ENCODE peak calls at places on chromosome 22, in seven cellular contexts. B is upper lobe of left lung; T is mesothelial cell of epicardium; F is fibroblast of lung; C is CD4-positive, alpha-beta T cell; Q is mucosa of descending colon; O is dorsolateral prefrontal cortex. K is an unnamed sample.

GRCh38 chr22:18991138-18991432 is 55.0 kb upstream of the PRODH start:
- DNase-seq in B (no peak), T (no peak), F (no peak), C (no peak), Q (no peak), O (no peak), K (no peak)

GRCh38 chr22:30362632-30363281 is 6.0 kb downstream of the CCDC157 start:
- DNase-seq in B (no peak), T (no peak), F (no peak), C (no peak), Q (no peak), O (no peak), K (no peak)

GRCh38 chr22:42964994-42965699 is 49.8 kb downstream of the PACSIN2 start:
- DNase-seq in B (no peak), T (no peak), F (no peak), C (no peak), Q (no peak), O (no peak), K (no peak)

GRCh38 chr22:50304528-50305392 is 2.7 kb downstream of the PLXNB2 start:
- DNase-seq in B (peak; percentile 84), T (no peak), F (peak; percentile 62), C (no peak), Q (peak; percentile 80), O (no peak), K (no peak)

GRCh38 chr22:31615940-31616314 is 46.1 kb downstream of the PISD start:
- DNase-seq in B (no peak), T (no peak), F (no peak), C (no peak), Q (no peak), O (no peak), K (no peak)

GRCh38 chr22:25627271-25627848 is 62.9 kb downstream of the GRK3 start:
- DNase-seq in B (no peak), T (no peak), F (peak; percentile 78), C (no peak), Q (no peak), O (no peak), K (no peak)

GRCh38 chr22:47659467-47660302 is 897.2 kb downstream of the TBC1D22A start:
- DNase-seq in B (no peak), T (no peak), F (no peak), C (no peak), Q (no peak), O (no peak), K (no peak)

GRCh38 chr22:42608481-42609361 is 6.0 kb downstream of the POLDIP3 start:
- DNase-seq in B (no peak), T (no peak), F (peak; percentile 78), C (no peak), Q (no peak), O (peak; percentile 70), K (no peak)

GRCh38 chr22:37904572-37905533 is 1.2 kb upstream of the MICALL1 start:
- DNase-seq in B (no peak), T (no peak), F (peak; percentile 99), C (no peak), Q (peak; percentile 67), O (no peak), K (peak; percentile 22)

GRCh38 chr22:46993626-46994025 is 231.2 kb downstream of the TBC1D22A start:
- DNase-seq in B (peak; percentile 93), T (no peak), F (no peak), C (no peak), Q (no peak), O (no peak), K (no peak)

GRCh38 chr22:39300198-39300830 is 19.1 kb downstream of the RPL3 start:
- DNase-seq in B (peak; percentile 82), T (no peak), F (no peak), C (no peak), Q (no peak), O (no peak), K (no peak)

GRCh38 chr22:39666495-39666894 is 95.9 kb downstream of the CACNA1I start:
- DNase-seq in B (no peak), T (no peak), F (no peak), C (no peak), Q (no peak), O (no peak), K (no peak)

GRCh38 chr22:42364641-42365336 is 67.4 kb downstream of the NFAM1 start:
- DNase-seq in B (no peak), T (no peak), F (peak; percentile 47), C (no peak), Q (no peak), O (no peak), K (no peak)

GRCh38 chr22:27667121-27667843 is 134.3 kb downstream of the MN1 start:
- DNase-seq in B (peak; percentile 49), T (peak; percentile 44), F (peak; percentile 96), C (no peak), Q (no peak), O (no peak), K (no peak)

GRCh38 chr22:40031766-40032470 is 37.2 kb downstream of the FAM83F start:
- DNase-seq in B (peak; percentile 61), T (no peak), F (no peak), C (no peak), Q (no peak), O (no peak), K (no peak)

GRCh38 chr22:44392446-44392921 is 79.7 kb upstream of the SHISAL1 start:
- DNase-seq in B (peak; percentile 22), T (no peak), F (peak; percentile 40), C (no peak), Q (peak; percentile 17), O (peak; percentile 16), K (no peak)

GRCh38 chr22:27207907-27208306 is 550.5 kb downstream of the MIAT start:
- DNase-seq in B (no peak), T (no peak), F (peak; percentile 78), C (no peak), Q (no peak), O (no peak), K (no peak)

GRCh38 chr22:20247010-20247505 is 21.1 kb downstream of the RTN4R start:
- DNase-seq in B (peak; percentile 50), T (no peak), F (peak; percentile 56), C (no peak), Q (no peak), O (no peak), K (no peak)

GRCh38 chr22:23118647-23119491 is 22.9 kb downstream of the RSPH14 start:
- DNase-seq in B (peak; percentile 32), T (no peak), F (no peak), C (no peak), Q (no peak), O (no peak), K (no peak)

GRCh38 chr22:24189249-24190158 is 8.2 kb downstream of the SUSD2 start:
- DNase-seq in B (peak; percentile 86), T (no peak), F (peak; percentile 38), C (peak; percentile 27), Q (peak; percentile 73), O (no peak), K (peak; percentile 33)
- TF ChIP-seq CTCF in B (peak; percentile 95), T (peak; percentile 64), F (peak; percentile 95), C (peak; percentile 47), Q (peak; percentile 69), O (peak; percentile 85), K (no peak)

DNA sequence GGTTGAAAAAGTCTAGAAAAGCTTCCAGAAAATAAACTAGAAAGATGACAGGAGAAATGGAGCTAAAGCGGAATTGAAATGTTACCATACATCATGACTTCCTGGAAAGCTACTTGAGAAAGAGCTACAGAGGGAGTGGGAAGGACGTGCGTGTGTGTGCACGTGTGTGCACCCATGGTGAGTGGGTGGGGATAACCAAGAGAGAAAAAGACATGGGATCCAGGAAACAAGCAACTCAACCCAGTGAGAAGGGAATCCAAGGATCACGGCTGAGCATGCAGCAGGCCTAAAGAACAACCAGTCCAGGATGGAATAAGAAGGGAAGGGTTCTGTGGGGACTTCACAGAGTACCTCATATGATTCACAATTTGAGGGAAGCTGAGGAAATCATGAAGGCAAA is 21.6 kb downstream of the APOL1 start:
- DNase-seq in B (no peak), T (no peak), F (no peak), C (no peak), Q (peak; percentile 17), O (no peak), K (no peak)
- TF ChIP-seq CTCF in B (no peak), T (no peak), F (no peak), C (no peak), Q (no peak), O (no peak), K (no peak)

DNA sequence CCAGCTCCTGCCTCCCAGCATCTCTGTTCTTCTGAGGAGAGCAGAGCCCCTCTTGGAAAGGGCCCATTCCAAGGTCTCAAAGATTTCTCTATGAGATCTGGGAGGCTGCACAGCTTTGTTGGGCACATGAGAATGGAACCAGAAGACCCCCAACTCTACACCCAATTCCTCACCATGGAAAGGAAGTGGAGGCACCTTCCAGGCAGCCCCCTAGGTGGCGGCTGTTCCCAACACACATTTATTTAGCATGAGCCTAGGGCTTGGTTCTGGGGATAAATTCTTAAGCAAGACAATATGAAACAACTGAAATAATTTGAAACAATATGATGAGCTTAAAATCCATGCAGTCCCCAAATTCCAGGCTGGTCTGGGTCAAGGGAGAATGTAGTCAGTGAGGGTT is 100.4 kb downstream of the TIMP3 start:
- DNase-seq in B (no peak), T (no peak), F (no peak), C (no peak), Q (no peak), O (no peak), K (no peak)
- TF ChIP-seq CTCF in B (no peak), T (no peak), F (no peak), C (no peak), Q (no peak), O (no peak), K (no peak)

GRCh38 chr22:45645526-45646414 is 25.9 kb upstream of the ATXN10 start:
- DNase-seq in B (peak; percentile 97), T (peak; percentile 76), F (no peak), C (peak; percentile 51), Q (peak; percentile 73), O (no peak), K (peak; percentile 80)

GRCh38 chr22:45649809-45650208 is 21.8 kb upstream of the ATXN10 start:
- DNase-seq in B (no peak), T (no peak), F (no peak), C (no peak), Q (no peak), O (no peak), K (no peak)

GRCh38 chr22:45647532-45648225 is 24.0 kb upstream of the ATXN10 start:
- DNase-seq in B (no peak), T (no peak), F (no peak), C (no peak), Q (no peak), O (no peak), K (no peak)

GRCh38 chr22:45645150-45645525 is 26.5 kb upstream of the ATXN10 start:
- DNase-seq in B (no peak), T (no peak), F (no peak), C (no peak), Q (no peak), O (no peak), K (no peak)

DNA sequence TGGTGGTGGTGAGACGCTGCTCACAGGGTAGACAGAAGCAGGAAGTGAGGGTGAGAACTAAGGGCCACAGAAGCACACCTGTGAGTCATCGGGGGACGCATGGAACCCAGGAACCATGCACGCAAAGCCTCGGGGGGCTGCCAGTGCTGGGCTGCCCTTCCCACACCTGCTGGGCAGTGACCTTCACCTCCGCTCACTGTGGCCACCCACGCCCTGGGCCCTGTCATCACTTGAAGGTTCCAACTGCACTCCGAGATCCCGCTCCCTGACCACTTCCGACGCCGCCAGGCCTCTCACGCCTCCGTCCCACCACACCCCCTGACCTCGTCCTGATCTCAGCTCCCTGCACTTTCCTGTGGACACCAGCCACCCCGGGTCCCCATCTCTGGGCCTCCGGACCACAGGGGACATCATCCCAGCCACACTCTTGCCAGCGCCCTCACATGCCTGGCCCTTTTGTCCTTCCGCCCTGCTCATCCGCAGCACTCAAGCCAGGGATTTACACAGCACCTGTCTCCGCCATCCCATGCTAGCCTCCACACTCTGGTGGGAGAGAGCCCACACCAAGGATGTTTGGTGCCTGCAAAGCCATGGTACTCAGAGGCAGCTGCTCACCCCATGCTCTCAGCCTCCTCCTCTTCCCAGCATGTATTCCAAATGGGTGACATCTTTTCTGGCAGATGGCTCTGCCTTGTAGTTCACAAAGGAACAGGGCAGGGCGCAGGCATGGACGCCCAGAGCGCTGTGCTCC is 23.1 kb upstream of the ATXN10 start:
- DNase-seq in B (peak; percentile 72), T (no peak), F (no peak), C (no peak), Q (no peak), O (no peak), K (no peak)
- TF ChIP-seq CTCF in B (no peak), T (no peak), F (no peak), C (no peak), Q (no peak), O (no peak), K (no peak)